ENCODE peak calls at places on chromosomes 7 and 10, in ten cellular contexts. L is Calu3, G is uterus, T is endothelial cell, A is thoracic aorta, X is lower lobe of right lung, K is mesothelial cell of epicardium, C is psoas muscle, R is GM10248, H is H9. N is an unnamed sample.

GRCh38 chr10:48895198-48895720 is 44.4 kb downstream of the LRRC18 start:
- DNase-seq in X (no peak), H (no peak), L (no peak), K (no peak), G (no peak), T (no peak), A (no peak), R (no peak), C (no peak), N (no peak)

GRCh38 chr7:27519801-27520200 is 142.9 kb downstream of the HIBADH start:
- DNase-seq in C (no peak), K (no peak), X (no peak), R (no peak), A (no peak), T (no peak), G (no peak), H (no peak), L (no peak), N (no peak)

GRCh38 chr7:108147031-108147563 is 16.9 kb upstream of the LAMB4 start:
- DNase-seq in T (no peak), A (no peak), H (no peak), X (no peak), R (no peak), K (no peak), C (no peak), G (peak; percentile 22), L (no peak), N (no peak)

GRCh38 chr10:14801693-14802092 is 27.0 kb upstream of the FAM107B start:
- DNase-seq in L (no peak), H (peak; percentile 30), C (no peak), R (no peak), X (no peak), T (peak; percentile 10), G (peak; percentile 56), K (no peak), A (no peak), N (no peak)

GRCh38 chr7:140645166-140645565 is 4.6 kb upstream of the DENND2A start:
- DNase-seq in A (no peak), H (peak; percentile 76), G (no peak), X (no peak), L (no peak), T (peak; percentile 49), C (no peak), K (no peak), R (no peak), N (no peak)

GRCh38 chr7:6725003-6725402 is 18.3 kb upstream of the ZNF12 start:
- DNase-seq in T (no peak), R (peak; percentile 79), K (no peak), L (no peak), C (no peak), G (no peak), X (peak; percentile 60), H (no peak), A (no peak), N (no peak)

GRCh38 chr7:127389321-127389720 is 3.2 kb downstream of the ZNF800 start:
- DNase-seq in T (no peak), L (no peak), R (no peak), A (no peak), H (no peak), G (no peak), X (no peak), K (no peak), C (no peak), N (no peak)

GRCh38 chr10:59985639-59986038 is 79.3 kb upstream of the CCDC6 start:
- DNase-seq in X (no peak), K (no peak), C (no peak), H (no peak), R (no peak), T (no peak), G (no peak), L (no peak), A (no peak), N (no peak)

GRCh38 chr10:89888647-89889046 is 187.3 kb downstream of the KIF20B start:
- DNase-seq in H (no peak), R (peak; percentile 26), K (no peak), C (no peak), A (no peak), L (no peak), T (no peak), X (no peak), G (no peak), N (no peak)

GRCh38 chr10:110498087-110498981 is 627 bp downstream of the DUSP5 start:
- DNase-seq in G (peak; percentile 45), C (peak; percentile 72), X (peak; percentile 80), L (peak; percentile 39), K (peak; percentile 69), T (peak; percentile 51), R (no peak), H (peak; percentile 43), A (no peak), N (peak; percentile 63)

GRCh38 chr10:58577394-58577793 is 64.7 kb downstream of the BICC1 start:
- DNase-seq in A (no peak), L (no peak), R (no peak), X (no peak), K (no peak), G (no peak), C (no peak), T (no peak), H (no peak), N (no peak)

GRCh38 chr7:7795736-7796135 is 77.3 kb upstream of the RPA3 start:
- DNase-seq in A (no peak), L (peak; percentile 44), G (no peak), K (no peak), R (no peak), H (no peak), C (no peak), T (no peak), X (no peak), N (no peak)

GRCh38 chr7:70655694-70656093 is 476.2 kb upstream of the GALNT17 start:
- DNase-seq in G (no peak), L (no peak), H (no peak), R (no peak), A (no peak), K (no peak), T (no peak), X (no peak), C (no peak), N (no peak)

GRCh38 chr10:119341236-119342016 is 134.1 kb downstream of the GRK5 start:
- DNase-seq in X (no peak), T (no peak), A (no peak), G (peak; percentile 50), C (peak; percentile 40), H (no peak), K (no peak), L (peak; percentile 18), R (peak; percentile 47), N (no peak)

GRCh38 chr10:1050555-1050954 is 1.6 kb upstream of the IDI1 start:
- DNase-seq in G (no peak), T (no peak), K (no peak), L (peak; percentile 59), R (no peak), C (no peak), H (peak; percentile 62), A (no peak), X (no peak), N (no peak)

GRCh38 chr10:62244785-62245595 is 23.7 kb downstream of the RTKN2 start:
- DNase-seq in X (no peak), H (no peak), L (peak; percentile 51), R (peak; percentile 29), G (peak; percentile 56), T (peak; percentile 31), K (no peak), C (no peak), A (no peak), N (no peak)

GRCh38 chr10:117165557-117166419 is 27.7 kb upstream of the VAX1 start:
- DNase-seq in R (peak; percentile 38), A (no peak), K (peak; percentile 79), C (peak; percentile 57), L (peak; percentile 73), G (no peak), H (peak; percentile 88), T (peak; percentile 93), X (peak; percentile 59), N (no peak)

DNA sequence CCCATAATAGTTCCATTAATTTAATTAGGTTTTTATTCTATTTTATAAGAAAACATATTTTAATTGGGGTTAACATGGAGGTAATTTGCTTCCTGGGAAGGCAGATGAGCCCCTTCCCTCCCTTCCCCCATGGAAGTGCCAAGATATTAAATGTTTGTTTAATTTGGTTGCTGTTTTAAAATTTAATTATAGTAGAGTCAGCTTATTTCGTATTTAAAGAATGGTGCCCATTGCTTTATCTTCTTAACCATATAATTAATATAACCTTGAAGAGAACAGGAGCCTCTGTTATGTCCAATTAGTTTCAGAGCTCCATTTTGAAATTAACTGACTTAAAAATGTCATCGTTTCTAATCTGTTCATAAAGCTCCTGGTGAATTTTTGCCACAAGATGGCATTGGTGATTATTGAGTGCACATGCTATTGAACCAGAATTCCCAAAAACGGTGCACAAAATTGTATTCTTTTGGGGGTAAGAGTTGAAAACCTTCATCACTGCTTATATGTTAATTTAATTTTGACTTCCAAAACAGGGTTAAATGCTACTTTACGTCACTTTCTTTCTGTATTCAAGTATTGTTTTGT is 26.0 kb downstream of the KLHDC10 start:
- DNase-seq in K (no peak), T (no peak), X (no peak), R (no peak), H (no peak), L (no peak), G (no peak), C (no peak), A (no peak), N (no peak)
- TF ChIP-seq CTCF in K (peak; percentile 19), T (no peak), X (no peak), R (no peak), H (no peak), L (no peak), G (peak; percentile 21), C (peak; percentile 10), A (no peak), N (no peak)

GRCh38 chr7:83934118-83934734 is 260.4 kb downstream of the SEMA3A start:
- DNase-seq in T (no peak), C (no peak), R (no peak), X (no peak), L (no peak), G (no peak), A (no peak), H (no peak), K (no peak), N (no peak)
- TF ChIP-seq CTCF in T (peak; percentile 76), C (no peak), R (no peak), X (peak; percentile 12), L (no peak), G (no peak), A (no peak), H (peak; percentile 59), K (peak; percentile 86), N (no peak)

GRCh38 chr7:37201876-37202198 is 246.8 kb downstream of the ELMO1 start:
- DNase-seq in K (no peak), T (no peak), L (no peak), X (no peak), H (no peak), A (no peak), G (no peak), C (no peak), R (no peak), N (no peak)
- TF ChIP-seq CTCF in K (no peak), T (no peak), L (peak; percentile 22), X (no peak), H (peak; percentile 9), A (no peak), G (no peak), C (no peak), R (no peak), N (no peak)

DNA sequence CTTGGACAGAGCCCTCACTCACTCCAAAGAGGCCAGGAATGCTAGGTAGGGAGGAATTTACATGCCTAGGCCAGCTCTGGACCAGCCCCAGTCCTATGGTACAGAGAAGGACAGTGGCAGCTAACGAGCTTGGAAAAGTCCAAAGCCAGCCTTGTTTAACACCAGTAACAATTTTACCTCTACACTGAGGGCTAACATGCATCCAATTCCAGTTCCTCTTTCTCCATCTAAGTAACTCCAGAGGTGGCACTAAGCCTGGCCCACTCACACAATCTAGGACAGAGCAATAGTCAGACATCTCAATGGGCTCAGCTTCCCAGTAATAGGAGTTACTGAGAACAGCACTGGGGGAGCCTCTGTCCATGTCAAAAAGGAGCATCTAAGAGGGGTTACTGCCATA is 5.7 kb upstream of the LCOR start:
- DNase-seq in C (no peak), A (no peak), X (no peak), T (no peak), H (no peak), L (no peak), K (no peak), G (no peak), R (no peak), N (no peak)
- TF ChIP-seq CTCF in C (no peak), A (no peak), X (no peak), T (no peak), H (no peak), L (no peak), K (no peak), G (no peak), R (no peak), N (no peak)

N was measured in natural killer cell.